ENCODE peak calls at places on chromosome 2, in five cellular contexts. T, E, D, W and F are unnamed samples.

GRCh38 chr2:118911166-118911565 is 30.8 kb upstream of the MARCO start:
- DNase-seq in E (no peak), D (no peak), T (no peak), W (no peak), F (no peak)

GRCh38 chr2:72148391-72148974 is 821 bp upstream of the CYP26B1 start:
- DNase-seq in E (peak; percentile 38), W (peak; percentile 71), D (peak; percentile 10), T (no peak), F (no peak)

GRCh38 chr2:232282486-232282885 is 96.1 kb upstream of the ALPP start:
- DNase-seq in D (no peak), E (no peak), W (no peak), T (no peak), F (no peak)

GRCh38 chr2:226429476-226429875 is 370.1 kb downstream of the IRS1 start:
- DNase-seq in D (no peak), T (no peak), E (no peak), W (no peak), F (no peak)

GRCh38 chr2:135248611-135249010 is 196.5 kb downstream of the RAB3GAP1 start:
- DNase-seq in E (no peak), W (no peak), D (no peak), T (no peak), F (no peak)

GRCh38 chr2:135744761-135745314 is 3.2 kb downstream of the UBXN4 start:
- DNase-seq in T (no peak), D (no peak), W (peak; percentile 51), E (peak; percentile 4), F (peak; percentile 49)

GRCh38 chr2:5982217-5982910 is 290.2 kb downstream of the SOX11 start:
- DNase-seq in D (no peak), T (no peak), W (peak; percentile 49), E (no peak), F (no peak)

GRCh38 chr2:40450066-40450841 is 1.6 kb downstream of the SLC8A1 start:
- DNase-seq in T (no peak), W (peak; percentile 41), E (peak; percentile 37), D (no peak), F (no peak)

GRCh38 chr2:152415231-152415642 is 80.3 kb downstream of the FMNL2 start:
- DNase-seq in E (no peak), W (no peak), T (no peak), D (no peak), F (peak; percentile 50)

GRCh38 chr2:74921236-74921736 is 37.2 kb upstream of the POLE4 start:
- DNase-seq in W (no peak), E (no peak), D (no peak), T (no peak), F (no peak)

GRCh38 chr2:169877406-169877805 is 50.2 kb downstream of the UBR3 start:
- DNase-seq in D (no peak), W (peak; percentile 22), T (no peak), E (peak; percentile 25), F (no peak)

GRCh38 chr2:33287611-33288010 is 188.8 kb upstream of the RASGRP3 start:
- DNase-seq in D (no peak), T (no peak), W (no peak), E (no peak), F (no peak)

GRCh38 chr2:165055081-165055879 is 100.0 kb upstream of the SLC38A11 start:
- DNase-seq in D (no peak), W (peak; percentile 49), E (peak; percentile 42), T (no peak), F (no peak)
- H3K27ac ChIP-seq in D (peak overlapping the region; percentile 2), W (peak overlapping the region; percentile 89), E (peak overlapping the region; percentile 93), T (no peak overlapping the region), F (no peak overlapping the region)

GRCh38 chr2:47519147-47519537 is 116.2 kb downstream of the MSH2 start:
- DNase-seq in W (no peak), D (no peak), T (no peak), E (no peak), F (no peak)

GRCh38 chr2:47519604-47520301 is 116.8 kb downstream of the MSH2 start:
- DNase-seq in D (no peak), T (no peak), W (no peak), E (no peak), F (no peak)

GRCh38 chr2:47520825-47521665 is 118.1 kb downstream of the MSH2 start:
- DNase-seq in D (peak; percentile 36), T (no peak), E (no peak), W (peak; percentile 96), F (no peak)

GRCh38 chr2:47520302-47520630 is 117.3 kb downstream of the MSH2 start:
- DNase-seq in T (no peak), D (no peak), E (no peak), W (peak; percentile 54), F (no peak)

DNA sequence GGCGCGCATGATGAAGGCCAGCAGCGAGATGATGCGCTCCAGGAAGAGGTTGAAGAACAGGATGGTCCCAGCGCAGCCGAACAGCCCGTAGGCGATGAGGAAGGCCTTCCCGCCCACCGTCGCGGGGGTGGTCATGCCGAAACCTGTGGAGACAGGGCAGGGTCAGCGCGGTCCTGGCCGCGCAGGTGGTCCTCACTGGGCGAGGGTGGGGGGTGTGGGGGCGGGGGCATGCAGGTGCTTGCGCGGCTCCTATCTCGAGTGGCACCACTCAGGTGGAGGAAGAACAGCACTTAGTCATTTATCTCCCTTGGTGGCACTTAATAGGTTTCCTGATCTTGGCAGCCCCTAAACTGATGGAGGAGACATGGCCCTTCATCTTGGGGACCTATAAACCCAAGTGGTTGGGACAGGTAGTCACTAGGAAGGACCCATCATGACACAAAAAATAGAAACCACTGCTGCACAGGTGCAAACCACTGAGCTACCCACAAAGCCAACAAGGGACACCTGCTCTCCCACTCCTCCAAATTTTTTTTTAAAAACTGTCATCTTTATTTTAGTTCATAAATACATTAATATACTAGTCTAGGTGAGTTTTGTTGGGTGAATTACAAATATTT is 118.8 kb downstream of the MSH2 start:
- DNase-seq in T (no peak), W (no peak), E (no peak), D (no peak), F (no peak)
- H3K27ac ChIP-seq in T (no peak overlapping the region), W (no peak overlapping the region), E (no peak overlapping the region), D (no peak overlapping the region), F (no peak overlapping the region)

GRCh38 chr2:217901400-217901799 is 101.4 kb downstream of the TNS1 start:
- DNase-seq in E (no peak), W (no peak), D (no peak), T (no peak), F (no peak)

GRCh38 chr2:217899231-217900009 is 103.4 kb downstream of the TNS1 start:
- DNase-seq in D (peak; percentile 82), W (peak; percentile 76), E (peak; percentile 60), T (peak; percentile 90), F (peak; percentile 55)

GRCh38 chr2:217900780-217901360 is 101.9 kb downstream of the TNS1 start:
- DNase-seq in E (no peak), W (no peak), D (no peak), T (no peak), F (no peak)

GRCh38 chr2:217901826-217902225 is 101.0 kb downstream of the TNS1 start:
- DNase-seq in D (no peak), T (no peak), W (no peak), E (no peak), F (no peak)

DNA sequence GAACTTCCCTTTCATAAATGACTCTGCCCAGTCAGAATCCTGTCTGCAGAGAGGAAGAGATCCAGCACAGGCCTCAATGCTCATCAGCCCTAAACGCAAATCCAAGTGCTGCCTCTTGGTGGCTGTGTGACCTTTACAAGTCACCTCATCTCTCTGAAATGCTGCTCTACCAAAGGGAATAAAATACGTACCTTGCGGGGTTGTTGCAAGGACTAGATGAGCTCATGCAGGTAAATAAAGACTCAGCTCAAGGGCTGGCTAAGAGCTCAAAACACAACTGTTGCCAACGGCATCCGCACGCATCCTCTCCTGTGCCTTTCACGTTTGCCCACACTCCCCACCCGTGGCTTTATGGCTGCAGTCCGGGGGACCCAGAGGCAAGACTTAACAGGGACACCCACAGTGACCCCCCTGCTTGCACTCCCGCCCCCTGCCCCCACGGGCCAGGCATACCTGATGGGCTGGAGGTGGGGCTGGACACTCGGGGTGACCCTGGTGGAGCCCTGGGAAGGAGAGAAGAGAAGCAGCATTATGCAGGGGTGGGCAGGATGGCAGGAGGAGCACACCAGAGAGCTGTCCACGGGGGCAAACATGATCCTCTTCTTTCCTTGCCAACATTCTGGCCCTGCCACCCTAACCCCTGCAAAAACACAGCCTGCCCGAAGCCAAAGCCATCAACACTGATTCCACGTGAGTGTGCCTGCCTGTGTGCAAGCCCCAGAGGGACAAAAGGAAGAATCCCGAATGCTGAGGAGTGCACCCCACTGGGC is 102.6 kb downstream of the TNS1 start:
- DNase-seq in T (peak; percentile 80), W (no peak), E (no peak), D (peak; percentile 66), F (peak; percentile 33)
- H3K27ac ChIP-seq in T (peak overlapping the region; percentile 90), W (no peak overlapping the region), E (no peak overlapping the region), D (peak overlapping the region; percentile 97), F (peak overlapping the region; percentile 20)

DNA sequence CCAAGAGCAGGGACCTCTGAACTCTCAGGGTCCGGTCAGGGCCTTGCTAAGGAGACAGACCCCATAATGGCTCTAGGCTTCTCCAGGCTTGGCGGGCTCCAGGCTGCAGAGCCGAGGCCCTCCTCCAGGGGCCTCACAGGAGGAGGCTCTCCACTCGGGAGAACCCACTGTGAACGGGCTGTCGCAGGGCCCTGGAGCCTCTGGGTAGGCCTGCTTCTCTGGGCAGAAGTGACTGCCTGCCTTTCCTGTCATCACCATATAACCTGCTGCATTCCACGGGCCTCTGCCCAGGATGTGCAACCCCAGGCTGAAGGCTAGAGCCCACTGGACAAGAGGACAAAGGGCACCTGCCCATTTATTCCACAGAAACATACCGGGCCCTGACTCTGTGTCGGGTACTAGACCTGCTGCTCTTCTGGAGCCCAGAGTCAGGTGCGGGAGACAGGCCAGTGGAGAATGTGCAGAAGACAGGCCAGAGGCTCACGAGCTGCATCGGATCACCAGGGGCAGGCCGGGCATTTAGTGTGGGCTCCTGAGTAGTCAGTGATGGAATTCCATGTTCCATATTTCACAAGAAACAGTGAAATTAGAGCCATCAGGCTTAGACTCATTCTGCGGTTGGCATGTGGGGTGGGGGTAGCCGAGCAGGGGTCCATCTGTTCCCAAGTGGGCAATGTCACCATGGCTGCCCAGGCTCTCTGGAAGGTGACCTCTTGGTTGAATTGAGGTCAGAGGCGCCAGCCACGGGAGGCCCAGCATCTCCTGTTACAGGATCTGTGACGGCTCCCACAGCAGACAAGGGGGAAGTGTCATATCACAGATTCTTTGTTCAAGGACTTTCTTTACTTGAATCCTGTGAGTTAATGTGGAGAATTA is 220.8 kb downstream of the SH3RF3 start:
- DNase-seq in T (peak; percentile 53), W (no peak), D (no peak), E (peak; percentile 38), F (no peak)
- H3K27ac ChIP-seq in T (no peak overlapping the region), W (peak overlapping the region; percentile 14), D (no peak overlapping the region), E (no peak overlapping the region), F (no peak overlapping the region)

DNA sequence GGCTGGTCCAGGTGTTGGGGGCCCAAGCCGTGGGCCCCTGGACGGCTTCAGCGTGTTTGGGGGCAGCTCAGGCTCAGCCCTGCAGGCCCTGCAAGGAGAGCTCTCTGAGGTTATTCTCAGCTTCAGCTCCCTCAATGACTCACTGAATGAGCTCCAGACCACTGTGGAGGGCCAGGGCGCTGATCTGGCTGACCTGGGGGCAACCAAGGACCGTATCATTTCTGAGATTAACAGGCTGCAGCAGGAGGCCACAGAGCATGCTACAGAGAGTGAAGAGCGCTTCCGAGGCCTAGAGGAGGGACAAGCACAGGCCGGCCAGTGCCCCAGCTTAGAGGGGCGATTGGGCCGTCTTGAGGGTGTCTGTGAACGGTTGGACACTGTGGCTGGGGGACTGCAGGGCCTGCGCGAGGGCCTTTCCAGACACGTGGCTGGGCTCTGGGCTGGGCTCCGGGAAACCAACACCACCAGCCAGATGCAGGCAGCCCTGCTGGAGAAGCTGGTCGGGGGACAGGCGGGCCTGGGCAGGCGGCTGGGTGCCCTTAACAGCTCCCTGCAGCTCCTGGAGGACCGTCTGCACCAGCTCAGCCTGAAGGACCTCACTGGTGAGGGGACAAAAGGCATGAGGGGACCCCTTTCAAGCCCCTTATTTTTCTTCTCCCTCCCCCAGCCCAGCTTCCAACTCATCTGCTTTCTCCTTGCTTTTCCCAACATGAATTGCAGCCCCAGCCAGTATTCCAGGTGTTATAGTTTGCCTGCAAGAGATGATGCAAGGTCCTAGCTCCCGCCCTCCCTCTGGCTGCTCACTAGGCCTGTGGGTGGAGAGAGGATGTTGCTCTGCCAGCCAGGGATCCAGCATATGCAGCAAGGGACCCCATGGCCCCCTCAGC is 2.9 kb upstream of the KHK start:
- DNase-seq in E (no peak), D (no peak), W (no peak), T (no peak), F (no peak)
- H3K27ac ChIP-seq in E (no peak overlapping the region), D (no peak overlapping the region), W (no peak overlapping the region), T (no peak overlapping the region), F (no peak overlapping the region)